ENCODE peak calls at places on chromosome 19, in four cellular contexts. C, Z, Q and E are unnamed samples.

GRCh38 chr19:8585894-8586750 is 8.9 kb upstream of the MYO1F start:
- DNase-seq in Z (peak; percentile 99), Q (no peak), C (peak; percentile 28), E (peak; percentile 82)

GRCh38 chr19:49106648-49107135 is 7.5 kb upstream of the LIN7B start:
- DNase-seq in Q (no peak), C (peak; percentile 59), Z (peak; percentile 87), E (peak; percentile 71)

GRCh38 chr19:15173746-15174404 is 26.9 kb downstream of the NOTCH3 start:
- DNase-seq in Z (no peak), C (peak; percentile 40), Q (no peak), E (no peak)

GRCh38 chr19:56476671-56477428 is at the start of gene ZNF667:
- DNase-seq in Q (no peak), Z (no peak), C (no peak), E (no peak)

GRCh38 chr19:28685802-28686201 is 527.1 kb downstream of the UQCRFS1 start:
- DNase-seq in Q (no peak), C (no peak), Z (no peak), E (no peak)

GRCh38 chr19:35901854-35902661 is at the start of gene HCST:
- DNase-seq in C (no peak), Q (no peak), Z (no peak), E (no peak)

GRCh38 chr19:2683430-2683995 is 19.0 kb downstream of the GNG7 start:
- DNase-seq in Z (no peak), Q (no peak), C (no peak), E (no peak)

GRCh38 chr19:2494447-2495129 is 18.7 kb downstream of the GADD45B start:
- DNase-seq in C (no peak), Z (no peak), Q (no peak), E (peak; percentile 91)

GRCh38 chr19:12783849-12784393 is 7.4 kb upstream of the JUNB start:
- DNase-seq in C (peak; percentile 45), Q (no peak), Z (no peak), E (peak; percentile 38)

GRCh38 chr19:18541992-18542935 is 1.1 kb downstream of the FKBP8 start:
- DNase-seq in C (no peak), Z (no peak), Q (no peak), E (no peak)

GRCh38 chr19:8262431-8262830 is 45.7 kb downstream of the CD320 start:
- DNase-seq in Q (no peak), C (no peak), Z (peak; percentile 40), E (no peak)

GRCh38 chr19:1449467-1450442 is at the start of gene APC2:
- DNase-seq in Q (no peak), C (no peak), Z (peak; percentile 93), E (peak; percentile 96)

GRCh38 chr19:1469936-1470863 is 8.8 kb downstream of the C19orf25 start:
- DNase-seq in C (no peak), Q (no peak), Z (peak; percentile 78), E (peak; percentile 80)

GRCh38 chr19:33740811-33741396 is 55.8 kb upstream of the KCTD15 start:
- DNase-seq in Z (peak; percentile 84), Q (no peak), C (peak; percentile 31), E (peak; percentile 60)

GRCh38 chr19:31255863-31256600 is 93.2 kb downstream of the TSHZ3 start:
- DNase-seq in Q (no peak), C (no peak), Z (peak; percentile 33), E (no peak)

GRCh38 chr19:7063339-7063738 is 4.9 kb upstream of the MBD3L3 start:
- DNase-seq in Z (no peak), C (no peak), Q (no peak), E (no peak)

GRCh38 chr19:13023666-13024065 is 28.4 kb downstream of the NFIX start:
- DNase-seq in C (no peak), Q (no peak), Z (no peak), E (peak; percentile 54)

GRCh38 chr19:2548966-2549365 is 73.0 kb downstream of the GADD45B start:
- DNase-seq in C (no peak), Z (no peak), Q (no peak), E (no peak)

GRCh38 chr19:37935341-37935740 is 28.3 kb downstream of the SIPA1L3 start:
- DNase-seq in Z (no peak), Q (no peak), C (no peak), E (no peak)

GRCh38 chr19:52494518-52494917 is 33.0 kb upstream of the ZNF808 start:
- DNase-seq in Z (no peak), Q (no peak), C (no peak), E (no peak)

GRCh38 chr19:43380008-43380407 is 26.5 kb downstream of the CD177 start:
- DNase-seq in Z (no peak), C (no peak), Q (no peak), E (no peak)

GRCh38 chr19:53157601-53158000 is 1.3 kb downstream of the ZNF347 start:
- DNase-seq in Q (no peak), C (no peak), Z (peak; percentile 47), E (peak; percentile 45)

GRCh38 chr19:2455481-2456300 is 1.1 kb downstream of the LMNB2 start:
- DNase-seq in Q (no peak), Z (no peak), C (no peak), E (peak; percentile 74)

GRCh38 chr19:12482505-12482886 is 2.1 kb downstream of the ZNF709 start:
- DNase-seq in Q (peak; percentile 33), C (no peak), Z (no peak), E (no peak)

GRCh38 chr19:52748336-52748950 is 13.6 kb upstream of the ZNF611 start:
- DNase-seq in Z (no peak), C (peak; percentile 35), Q (peak; percentile 4), E (no peak)

GRCh38 chr19:2221918-2222317 is 14.2 kb downstream of the PLEKHJ1 start:
- DNase-seq in Q (no peak), C (no peak), Z (no peak), E (no peak)

DNA sequence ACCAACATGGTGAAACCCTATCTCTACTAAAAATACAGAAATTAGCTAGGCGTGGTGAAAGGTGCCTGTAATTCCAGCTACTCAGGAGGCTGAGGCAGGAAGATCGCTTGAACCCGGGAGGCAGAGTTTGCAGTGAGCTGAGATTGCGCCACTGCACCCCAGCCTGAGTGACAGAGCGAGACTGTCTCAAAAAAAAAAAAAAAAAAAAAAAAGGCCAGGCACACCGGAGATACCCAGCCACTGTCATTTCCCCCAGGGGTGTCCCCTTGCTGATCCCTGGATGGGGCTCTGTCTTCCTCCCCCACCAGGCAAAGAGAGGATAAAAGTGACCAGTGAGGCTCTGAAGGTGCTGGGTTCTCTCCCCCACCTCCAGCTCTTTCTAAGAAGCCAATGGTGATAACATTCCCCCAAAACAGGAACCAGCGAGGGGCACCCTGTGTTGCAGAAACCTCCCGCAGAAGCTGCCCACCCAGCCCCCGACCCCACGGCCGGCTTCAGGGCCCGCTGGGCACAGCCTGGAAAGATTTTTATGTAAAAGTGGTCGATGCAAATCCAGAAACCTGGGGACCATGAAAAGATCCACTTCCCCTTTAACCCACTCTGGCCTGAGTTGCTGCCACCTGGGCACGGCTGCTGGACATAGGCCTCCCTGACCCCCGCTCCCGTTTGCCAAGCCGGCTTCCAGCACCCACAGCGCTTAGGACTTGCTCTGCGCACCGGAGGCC is 61.3 kb upstream of the KLF2 start:
- DNase-seq in Z (no peak), C (no peak), Q (no peak), E (no peak)
- H3K4me1 ChIP-seq in Z (no peaks in the 10 kb centered on the region), C (peaks cover 35% of the 10 kb centered on the region), Q (peaks cover 40% of the 10 kb centered on the region), E (peaks cover 32% of the 10 kb centered on the region)

GRCh38 chr19:41296323-41296935 is 13.5 kb upstream of the CCDC97 start:
- DNase-seq in Q (no peak), C (no peak), Z (no peak), E (no peak)

GRCh38 chr19:41297628-41298326 is 12.2 kb upstream of the CCDC97 start:
- DNase-seq in Q (peak; percentile 64), Z (no peak), C (no peak), E (no peak)

GRCh38 chr19:41299046-41299754 is 10.8 kb upstream of the CCDC97 start:
- DNase-seq in Q (no peak), C (no peak), Z (no peak), E (no peak)

GRCh38 chr19:41299755-41300089 is 10.2 kb upstream of the CCDC97 start:
- DNase-seq in Z (no peak), C (no peak), Q (no peak), E (no peak)

DNA sequence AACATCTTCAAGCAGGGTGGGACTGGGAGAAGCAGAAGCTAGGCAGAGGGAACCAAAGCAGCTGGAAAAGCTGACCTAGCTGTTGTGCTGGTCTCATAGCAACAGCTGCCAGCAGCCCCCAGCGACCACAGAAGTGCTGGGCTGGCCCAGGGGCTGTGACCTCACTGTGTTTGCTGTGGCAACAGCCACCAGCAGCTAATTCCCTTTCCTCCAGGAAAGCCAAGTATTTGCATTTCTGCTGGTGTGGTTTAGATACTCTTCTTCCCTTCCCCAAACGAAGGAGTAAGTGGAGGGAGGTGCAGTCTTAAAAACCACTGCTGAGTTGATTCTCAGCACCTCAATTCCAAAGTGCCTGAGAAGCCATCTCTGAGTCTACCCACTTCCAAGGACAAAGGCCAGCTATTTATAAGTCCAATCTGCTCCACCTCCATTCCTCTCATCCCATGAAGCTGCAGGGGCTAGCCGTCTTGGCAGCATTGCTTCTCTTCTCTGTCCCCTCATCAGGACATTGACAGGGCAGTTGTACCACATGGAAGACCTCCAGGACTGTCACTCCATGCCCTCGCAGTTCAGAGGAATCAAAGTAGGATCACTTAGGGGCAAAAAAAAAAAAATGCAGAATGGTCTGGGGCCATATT is 11.5 kb upstream of the CCDC97 start:
- DNase-seq in Q (no peak), Z (no peak), C (no peak), E (no peak)
- TF ChIP-seq HDAC6 in Q (no peak), Z (no peak), C (no peak), E (no peak)

GRCh38 chr19:441213-441823 is 19.5 kb downstream of the SHC2 start:
- DNase-seq in Q (no peak), C (no peak), Z (no peak), E (no peak)
- H3K4me2 ChIP-seq in Q (no peak overlapping the region), C (no peak overlapping the region), Z (no peak overlapping the region), E (no peak overlapping the region)

GRCh38 chr19:39433480-39434079 is 2.2 kb downstream of the RPS16 start:
- DNase-seq in C (no peak), Z (no peak), Q (no peak), E (no peak)

GRCh38 chr19:39432677-39433025 is 3.1 kb downstream of the RPS16 start:
- DNase-seq in C (no peak), Z (no peak), Q (no peak), E (no peak)

GRCh38 chr19:39435499-39436349 is at the start of gene RPS16:
- DNase-seq in Z (peak; percentile 97), C (peak; percentile 94), Q (peak; percentile 88), E (peak; percentile 99)

GRCh38 chr19:39436350-39436716 is 584 bp upstream of the RPS16 start:
- DNase-seq in C (no peak), Q (no peak), Z (no peak), E (no peak)

DNA sequence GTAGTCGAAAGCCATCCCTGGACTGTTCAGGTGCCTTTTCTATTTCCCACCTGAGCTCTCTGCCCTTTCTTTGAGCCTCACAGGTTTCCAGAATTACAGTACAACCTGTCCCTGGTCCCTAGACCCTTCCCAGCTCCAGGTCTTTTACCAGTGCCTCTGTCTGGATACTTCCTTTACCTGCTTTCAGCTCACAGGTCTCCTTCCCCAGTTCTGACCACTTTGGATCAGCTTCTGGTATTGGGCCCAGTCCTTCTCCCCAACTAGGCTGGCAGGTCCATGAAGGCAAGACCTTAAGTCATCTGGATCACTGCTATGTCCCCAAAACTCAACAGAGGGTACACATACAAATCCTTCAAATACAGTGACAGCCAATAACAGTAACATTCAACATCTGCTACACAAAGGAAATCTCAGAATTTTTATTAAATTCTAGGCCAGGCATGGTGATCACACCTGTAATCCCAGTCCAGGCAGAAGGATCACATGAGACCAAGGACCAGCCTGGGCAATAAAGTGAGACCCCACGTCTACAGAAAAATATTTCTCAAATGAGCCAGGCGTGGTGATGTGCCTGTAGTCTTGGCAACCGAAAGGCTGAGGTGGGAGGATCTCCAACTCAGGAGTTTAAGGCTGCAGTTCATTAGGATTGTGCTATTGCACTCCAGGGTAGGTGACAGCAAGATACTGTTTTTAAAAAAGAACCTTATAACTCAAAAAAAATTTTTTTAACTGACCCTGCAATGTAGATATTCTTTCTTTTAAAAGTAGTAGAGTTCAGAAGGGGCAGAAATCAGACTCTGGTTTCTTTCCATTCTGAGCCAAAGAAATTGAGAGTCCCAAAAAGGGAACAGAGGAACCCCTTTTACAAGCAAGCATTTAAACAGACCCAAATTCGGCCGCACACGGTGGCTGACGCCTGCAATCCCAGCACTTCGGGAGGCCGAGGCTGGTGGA is 1.3 kb downstream of the RPS16 start:
- DNase-seq in Z (no peak), C (no peak), Q (no peak), E (no peak)
- H3K4me1 ChIP-seq in Z (peaks cover 11% of the 10 kb centered on the region), C (peaks cover 76% of the 10 kb centered on the region), Q (peaks cover 36% of the 10 kb centered on the region), E (peaks cover 28% of the 10 kb centered on the region)